ENCODE peak calls at places on chromosomes 4 and X, in five cellular contexts. O, S, Y, T and K are unnamed samples.

GRCh38 chrX:154059231-154059630 is 38.3 kb downstream of the MECP2 start:
- DNase-seq in O (no peak), S (no peak), Y (no peak), T (no peak), K (no peak)

GRCh38 chr4:5865896-5866599 is 26.8 kb downstream of the CRMP1 start:
- DNase-seq in O (no peak), S (no peak), Y (no peak), T (no peak), K (no peak)

GRCh38 chr4:3797831-3798500 is 31.8 kb downstream of the ADRA2C start:
- DNase-seq in O (no peak), S (no peak), Y (no peak), T (no peak), K (no peak)

GRCh38 chrX:17519349-17519748 is 144.3 kb downstream of the NHS start:
- DNase-seq in O (peak; percentile 7), S (no peak), Y (no peak), T (no peak), K (no peak)

GRCh38 chr4:2754848-2755820 is 1.0 kb downstream of the TNIP2 start:
- DNase-seq in O (no peak), S (no peak), Y (no peak), T (no peak), K (no peak)

GRCh38 chrX:7019555-7019954 is 128.0 kb upstream of the STS start:
- DNase-seq in O (no peak), S (peak; percentile 7), Y (no peak), T (peak; percentile 13), K (no peak)

GRCh38 chr4:61068745-61069144 is 131.4 kb upstream of the ADGRL3 start:
- DNase-seq in O (peak; percentile 15), S (peak; percentile 47), Y (no peak), T (peak; percentile 35), K (no peak)

GRCh38 chr4:112289407-112290253 is 3.9 kb upstream of the TIFA start:
- DNase-seq in O (no peak), S (no peak), Y (no peak), T (no peak), K (no peak)

GRCh38 chrX:72255864-72256263 is 17.0 kb upstream of the ERCC6L start:
- DNase-seq in O (no peak), S (no peak), Y (no peak), T (no peak), K (no peak)
- H3K18ac ChIP-seq in O (no peak overlapping the region), S (no peak overlapping the region), Y (no peak overlapping the region), T (no peak overlapping the region), K (no peak overlapping the region)

GRCh38 chr4:58413849-58414248 is 1303.7 kb upstream of the IGFBP7 start:
- DNase-seq in O (no peak), S (no peak), Y (no peak), T (no peak), K (no peak)
- H3K36me3 ChIP-seq in O (no peaks in the 10 kb centered on the region), S (no peaks in the 10 kb centered on the region), Y (no peaks in the 10 kb centered on the region), T (no peaks in the 10 kb centered on the region), K (no peaks in the 10 kb centered on the region)

GRCh38 chr4:27381806-27382205 is 521.2 kb downstream of the STIM2 start:
- DNase-seq in O (no peak), S (no peak), Y (no peak), T (no peak), K (no peak)
- H3K23ac ChIP-seq in O (no peak overlapping the region), S (no peak overlapping the region), Y (no peak overlapping the region), T (no peak overlapping the region), K (no peak overlapping the region)

GRCh38 chr4:98000940-98001339 is 142.3 kb downstream of the STPG2 start:
- DNase-seq in O (no peak), S (no peak), Y (no peak), T (no peak), K (no peak)

GRCh38 chr4:98006060-98006459 is 137.2 kb downstream of the STPG2 start:
- DNase-seq in O (no peak), S (no peak), Y (no peak), T (no peak), K (no peak)

DNA sequence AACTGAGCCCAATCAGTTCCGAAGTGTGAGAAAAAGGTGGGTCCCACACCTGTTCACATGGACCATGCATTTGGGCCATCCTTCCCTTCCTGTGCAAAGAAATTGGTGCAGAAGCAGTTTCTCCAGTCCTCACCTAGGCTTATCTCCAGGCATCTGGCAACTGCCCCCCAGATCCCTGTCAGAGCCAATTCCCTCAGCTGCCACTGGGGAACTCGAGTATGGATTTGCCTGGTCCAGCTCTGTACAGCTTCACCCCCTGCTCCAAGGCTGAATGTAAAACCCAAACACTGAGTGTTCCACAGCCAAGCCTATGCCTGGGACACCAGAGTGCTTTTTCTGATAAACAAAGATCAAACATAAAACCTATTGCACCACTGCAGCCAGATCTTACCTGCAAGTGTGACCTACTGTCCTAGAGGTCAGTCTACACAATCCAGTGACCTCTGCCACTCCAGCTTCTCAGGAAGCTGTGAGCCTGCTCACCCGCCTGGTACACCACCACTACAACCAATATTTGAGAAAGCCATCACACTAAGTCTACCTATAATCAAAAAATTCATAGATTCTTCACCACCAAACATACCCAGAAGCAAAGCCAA is 136.4 kb downstream of the STPG2 start:
- DNase-seq in O (no peak), S (no peak), Y (no peak), T (no peak), K (no peak)
- H3K18ac ChIP-seq in O (no peak overlapping the region), S (no peak overlapping the region), Y (no peak overlapping the region), T (no peak overlapping the region), K (no peak overlapping the region)

DNA sequence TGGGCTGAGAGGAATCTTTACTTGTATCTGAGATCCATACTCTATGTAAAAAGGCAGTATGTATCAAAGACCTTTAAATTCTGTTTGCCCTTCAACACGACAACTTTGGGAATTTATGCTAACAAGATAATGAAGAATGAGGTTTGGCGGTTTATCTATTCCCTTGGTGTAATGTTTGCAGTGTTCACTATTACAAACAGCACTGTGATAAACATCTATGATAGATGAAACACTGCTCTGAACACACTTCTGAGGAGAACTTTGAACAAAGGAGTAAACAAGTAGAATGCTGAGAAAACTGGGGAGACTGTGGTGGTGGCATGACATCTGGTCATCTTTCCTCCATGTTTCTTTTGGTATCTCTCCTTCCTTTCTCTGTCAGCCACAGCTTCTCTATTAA is 126.9 kb downstream of the PDE5A start:
- DNase-seq in O (no peak), S (no peak), Y (no peak), T (no peak), K (no peak)
- H3K36me3 ChIP-seq in O (peaks cover 72% of the 10 kb centered on the region), S (peaks cover 77% of the 10 kb centered on the region), Y (no peaks in the 10 kb centered on the region), T (peaks cover 9% of the 10 kb centered on the region), K (peaks cover 4% of the 10 kb centered on the region)

GRCh38 chr4:128809477-128810330 is at the start of gene JADE1:
- DNase-seq in O (peak; percentile 95), S (peak; percentile 96), Y (peak; percentile 98), T (peak; percentile 81), K (peak; percentile 93)
- H3K23ac ChIP-seq in O (peak within 1 kb of the TSS; percentile 90), S (no peak within 1 kb of the TSS), Y (no peak within 1 kb of the TSS), T (no peak within 1 kb of the TSS), K (peak within 1 kb of the TSS; percentile 80)